ENCODE peak calls at places on chromosomes 5 and 9, in six cellular contexts. One of them, this sample, is unnamed.

GRCh38 chr5:119273391-119273839 is 82.4 kb upstream of the TNFAIP8 start:
- DNase-seq in lower leg skin: no peak
- DNase-seq in ovary: no peak
- DNase-seq in breast epithelium: no peak
- DNase-seq in astrocyte: no peak
- DNase-seq in upper lobe of right lung: peak
- DNase-seq in this sample: no peak

GRCh38 chr9:17319822-17320221 is 185.0 kb downstream of the CNTLN start:
- DNase-seq in breast epithelium: no peak
- DNase-seq in astrocyte: peak
- DNase-seq in ovary: no peak
- DNase-seq in lower leg skin: no peak
- DNase-seq in upper lobe of right lung: no peak
- DNase-seq in this sample: no peak

GRCh38 chr5:179265529-179266290 is 79.6 kb downstream of the ADAMTS2 start:
- DNase-seq in lower leg skin: peak
- DNase-seq in upper lobe of right lung: peak
- DNase-seq in ovary: peak
- DNase-seq in astrocyte: peak
- DNase-seq in breast epithelium: peak
- DNase-seq in this sample: no peak

GRCh38 chr9:87156247-87156646 is 208.9 kb upstream of the GAS1 start:
- DNase-seq in upper lobe of right lung: no peak
- DNase-seq in ovary: no peak
- DNase-seq in astrocyte: no peak
- DNase-seq in lower leg skin: no peak
- DNase-seq in breast epithelium: no peak
- DNase-seq in this sample: no peak

GRCh38 chr5:71703941-71704340 is 15.1 kb upstream of the CARTPT start:
- DNase-seq in upper lobe of right lung: no peak
- DNase-seq in ovary: no peak
- DNase-seq in breast epithelium: no peak
- DNase-seq in astrocyte: no peak
- DNase-seq in lower leg skin: no peak
- DNase-seq in this sample: no peak

GRCh38 chr9:126517751-126518261 is 95.9 kb upstream of the LMX1B start:
- DNase-seq in ovary: no peak
- DNase-seq in lower leg skin: no peak
- DNase-seq in upper lobe of right lung: no peak
- DNase-seq in breast epithelium: no peak
- DNase-seq in astrocyte: no peak
- DNase-seq in this sample: no peak

GRCh38 chr9:124562328-124562727 is 55.1 kb upstream of the NR5A1 start:
- DNase-seq in breast epithelium: no peak
- DNase-seq in upper lobe of right lung: peak
- DNase-seq in ovary: no peak
- DNase-seq in lower leg skin: no peak
- DNase-seq in astrocyte: no peak
- DNase-seq in this sample: no peak

GRCh38 chr5:32153723-32154122 is 20.4 kb downstream of the GOLPH3 start:
- DNase-seq in lower leg skin: no peak
- DNase-seq in breast epithelium: no peak
- DNase-seq in astrocyte: peak
- DNase-seq in ovary: no peak
- DNase-seq in upper lobe of right lung: no peak
- DNase-seq in this sample: no peak

GRCh38 chr9:115209601-115210306 is 91.8 kb upstream of the TNC start:
- DNase-seq in ovary: no peak
- DNase-seq in astrocyte: peak
- DNase-seq in lower leg skin: no peak
- DNase-seq in breast epithelium: no peak
- DNase-seq in upper lobe of right lung: no peak
- DNase-seq in this sample: peak

GRCh38 chr5:125446986-125447385 is 700.5 kb upstream of the ZNF608 start:
- DNase-seq in lower leg skin: no peak
- DNase-seq in ovary: no peak
- DNase-seq in astrocyte: peak
- DNase-seq in upper lobe of right lung: no peak
- DNase-seq in breast epithelium: no peak
- DNase-seq in this sample: no peak

GRCh38 chr5:138258704-138259285 is 15.6 kb downstream of the GFRA3 start:
- DNase-seq in upper lobe of right lung: no peak
- DNase-seq in lower leg skin: no peak
- DNase-seq in breast epithelium: no peak
- DNase-seq in ovary: no peak
- DNase-seq in astrocyte: no peak
- DNase-seq in this sample: no peak

GRCh38 chr9:126860757-126861466 is 473 bp downstream of the ZBTB34 start:
- DNase-seq in lower leg skin: no peak
- DNase-seq in breast epithelium: no peak
- DNase-seq in ovary: no peak
- DNase-seq in upper lobe of right lung: peak
- DNase-seq in astrocyte: no peak
- DNase-seq in this sample: peak

GRCh38 chr9:77978086-77978781 is 53.4 kb downstream of the GNAQ start:
- DNase-seq in upper lobe of right lung: no peak
- DNase-seq in ovary: no peak
- DNase-seq in lower leg skin: no peak
- DNase-seq in breast epithelium: no peak
- DNase-seq in astrocyte: no peak
- DNase-seq in this sample: no peak

GRCh38 chr9:110526426-110526825 is 53.1 kb downstream of the SVEP1 start:
- DNase-seq in lower leg skin: no peak
- DNase-seq in upper lobe of right lung: no peak
- DNase-seq in ovary: no peak
- DNase-seq in breast epithelium: no peak
- DNase-seq in astrocyte: peak
- DNase-seq in this sample: no peak

GRCh38 chr5:43429016-43429415 is 16.8 kb upstream of the CCL28 start:
- DNase-seq in upper lobe of right lung: no peak
- DNase-seq in ovary: no peak
- DNase-seq in breast epithelium: no peak
- DNase-seq in astrocyte: no peak
- DNase-seq in lower leg skin: no peak
- DNase-seq in this sample: no peak

GRCh38 chr5:135434591-135435466 is 12.3 kb downstream of the DCANP1 start:
- DNase-seq in lower leg skin: peak
- DNase-seq in upper lobe of right lung: no peak
- DNase-seq in astrocyte: no peak
- DNase-seq in breast epithelium: no peak
- DNase-seq in ovary: peak
- DNase-seq in this sample: no peak

GRCh38 chr5:127313847-127314473 is 23.4 kb downstream of the MEGF10 start:
- DNase-seq in ovary: peak
- DNase-seq in breast epithelium: peak
- DNase-seq in lower leg skin: peak
- DNase-seq in upper lobe of right lung: peak
- DNase-seq in astrocyte: no peak
- DNase-seq in this sample: peak

GRCh38 chr5:59390074-59390659 is 503.4 kb downstream of the PDE4D start:
- DNase-seq in ovary: no peak
- DNase-seq in astrocyte: no peak
- DNase-seq in lower leg skin: no peak
- DNase-seq in breast epithelium: no peak
- DNase-seq in upper lobe of right lung: no peak
- DNase-seq in this sample: peak

GRCh38 chr9:82271099-82271498 is 282.5 kb downstream of the SPATA31D1 start:
- DNase-seq in upper lobe of right lung: no peak
- DNase-seq in ovary: no peak
- DNase-seq in breast epithelium: no peak
- DNase-seq in lower leg skin: no peak
- DNase-seq in astrocyte: peak
- DNase-seq in this sample: no peak

GRCh38 chr5:136109453-136109852 is 23.2 kb upstream of the SMAD5 start:
- DNase-seq in breast epithelium: no peak
- DNase-seq in ovary: no peak
- DNase-seq in lower leg skin: no peak
- DNase-seq in upper lobe of right lung: no peak
- DNase-seq in astrocyte: no peak
- DNase-seq in this sample: no peak

GRCh38 chr9:23683476-23684095 is 142.5 kb downstream of the ELAVL2 start:
- DNase-seq in lower leg skin: no peak
- DNase-seq in astrocyte: peak
- DNase-seq in upper lobe of right lung: no peak
- DNase-seq in ovary: no peak
- DNase-seq in breast epithelium: no peak
- DNase-seq in this sample: no peak

GRCh38 chr5:145218019-145218418 is 617.1 kb downstream of the PRELID2 start:
- DNase-seq in astrocyte: no peak
- DNase-seq in breast epithelium: no peak
- DNase-seq in lower leg skin: no peak
- DNase-seq in ovary: no peak
- DNase-seq in upper lobe of right lung: no peak
- DNase-seq in this sample: no peak

DNA sequence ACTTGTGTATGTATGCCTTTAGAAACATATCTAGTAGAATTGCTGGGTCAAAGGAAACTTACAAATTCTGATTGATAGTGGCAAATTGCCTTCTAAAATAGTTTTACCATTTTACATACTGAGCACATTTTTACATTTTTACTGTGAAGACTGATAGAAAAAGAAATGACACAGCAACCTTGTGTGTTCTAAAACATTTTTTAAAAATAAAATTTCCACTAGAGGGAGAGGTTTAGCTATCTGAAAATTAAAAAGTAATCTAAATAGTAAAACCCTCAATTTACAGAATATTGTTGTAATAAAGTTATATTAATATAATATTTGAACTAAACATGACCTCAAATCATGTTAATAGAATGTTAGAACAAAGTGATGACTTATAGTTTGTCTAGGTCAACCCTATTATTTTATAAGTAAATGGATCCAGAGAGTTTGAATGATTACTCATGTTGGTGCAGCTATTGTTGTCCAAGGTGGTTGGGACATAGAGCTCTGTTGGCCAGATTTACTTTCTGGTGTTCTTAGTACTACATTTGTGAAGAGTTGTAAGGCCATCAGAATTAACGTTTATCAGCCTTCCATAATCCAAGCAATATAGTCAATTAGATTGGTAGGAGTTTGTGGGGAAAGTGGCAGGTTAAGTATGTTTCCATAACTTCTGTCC is 17.2 kb downstream of the CENPP start:
- DNase-seq in breast epithelium: no peak
- DNase-seq in ovary: no peak
- DNase-seq in astrocyte: peak
- DNase-seq in upper lobe of right lung: no peak
- DNase-seq in lower leg skin: no peak
- DNase-seq in this sample: no peak
- TF ChIP-seq CTCF in breast epithelium: no peak
- TF ChIP-seq CTCF in ovary: peak
- TF ChIP-seq CTCF in astrocyte: no peak
- TF ChIP-seq CTCF in upper lobe of right lung: peak
- TF ChIP-seq CTCF in lower leg skin: no peak
- TF ChIP-seq CTCF in this sample: no peak

DNA sequence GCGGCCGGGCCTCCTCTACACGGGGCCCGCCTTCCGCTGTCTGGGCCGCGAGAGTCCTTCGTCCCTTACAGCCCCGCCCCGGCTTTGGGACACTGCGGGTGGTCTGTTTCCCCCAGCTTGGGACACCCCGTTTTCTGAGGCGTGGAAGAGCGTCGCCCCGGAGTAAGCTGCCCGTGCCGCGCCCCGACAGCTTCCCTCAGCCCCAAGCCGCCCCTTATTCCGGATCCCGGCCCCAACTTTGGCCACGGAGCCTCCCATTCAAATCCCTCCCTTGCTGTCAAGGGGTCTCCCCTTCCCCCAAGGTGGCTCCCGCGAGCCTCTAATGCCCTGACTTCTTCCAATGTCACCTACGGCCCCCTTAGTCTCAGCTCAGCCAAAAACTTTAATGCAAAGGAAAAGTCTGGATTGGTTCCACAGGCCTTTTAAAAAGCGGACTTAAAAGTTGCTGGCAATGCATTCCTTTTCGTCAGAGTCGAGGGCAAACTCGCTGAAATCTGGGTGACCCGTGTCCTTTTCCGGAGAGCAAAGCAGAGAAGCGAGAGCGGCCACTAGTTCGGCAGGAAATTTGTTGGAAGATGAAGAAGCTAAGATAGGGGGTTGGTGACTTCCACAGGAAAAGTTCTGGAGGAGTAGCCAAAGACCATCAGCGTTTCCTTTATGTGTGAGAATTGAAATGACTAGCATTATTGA is 19.9 kb downstream of the EXOSC2 start:
- DNase-seq in breast epithelium: no peak
- DNase-seq in astrocyte: no peak
- DNase-seq in ovary: no peak
- DNase-seq in upper lobe of right lung: no peak
- DNase-seq in lower leg skin: no peak
- DNase-seq in this sample: peak
- TF ChIP-seq CTCF in breast epithelium: no peak
- TF ChIP-seq CTCF in astrocyte: no peak
- TF ChIP-seq CTCF in ovary: no peak
- TF ChIP-seq CTCF in upper lobe of right lung: no peak
- TF ChIP-seq CTCF in lower leg skin: no peak
- TF ChIP-seq CTCF in this sample: peak

DNA sequence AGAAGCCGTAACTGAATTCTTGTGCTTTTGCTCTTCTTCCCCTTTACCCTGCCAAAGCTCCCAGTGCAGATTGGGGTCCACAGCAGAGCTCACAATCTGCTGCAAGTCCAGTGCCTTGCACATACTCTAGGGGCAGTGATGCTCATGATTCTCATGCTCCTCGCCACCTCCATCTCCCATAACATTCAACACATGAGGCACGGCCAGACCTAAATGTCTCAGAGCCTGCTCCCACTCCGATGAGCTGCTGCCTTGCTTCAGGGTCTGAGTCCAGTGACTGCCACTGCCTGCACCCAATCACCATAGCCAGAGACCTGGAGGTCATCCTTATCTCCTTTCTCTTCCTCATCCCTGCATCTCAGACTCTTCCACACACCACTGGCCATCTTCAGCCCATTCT is 10.5 kb downstream of the CSF1R start:
- DNase-seq in breast epithelium: no peak
- DNase-seq in upper lobe of right lung: no peak
- DNase-seq in ovary: no peak
- DNase-seq in lower leg skin: peak
- DNase-seq in astrocyte: no peak
- DNase-seq in this sample: no peak
- TF ChIP-seq CTCF in breast epithelium: no peak
- TF ChIP-seq CTCF in upper lobe of right lung: no peak
- TF ChIP-seq CTCF in ovary: no peak
- TF ChIP-seq CTCF in lower leg skin: no peak
- TF ChIP-seq CTCF in astrocyte: no peak
- TF ChIP-seq CTCF in this sample: peak

GRCh38 chr5:123365163-123365562 is 58.0 kb downstream of the CEP120 start:
- DNase-seq in ovary: no peak
- DNase-seq in upper lobe of right lung: no peak
- DNase-seq in lower leg skin: no peak
- DNase-seq in breast epithelium: no peak
- DNase-seq in astrocyte: no peak
- DNase-seq in this sample: no peak

GRCh38 chr5:123364443-123364842 is 58.8 kb downstream of the CEP120 start:
- DNase-seq in astrocyte: no peak
- DNase-seq in lower leg skin: no peak
- DNase-seq in breast epithelium: no peak
- DNase-seq in upper lobe of right lung: no peak
- DNase-seq in ovary: no peak
- DNase-seq in this sample: no peak

GRCh38 chr5:123369371-123369968 is 53.7 kb downstream of the CEP120 start:
- DNase-seq in breast epithelium: no peak
- DNase-seq in lower leg skin: no peak
- DNase-seq in ovary: no peak
- DNase-seq in astrocyte: no peak
- DNase-seq in upper lobe of right lung: no peak
- DNase-seq in this sample: no peak

GRCh38 chr5:123371575-123372179 is 51.5 kb downstream of the CEP120 start:
- DNase-seq in lower leg skin: peak
- DNase-seq in ovary: peak
- DNase-seq in breast epithelium: no peak
- DNase-seq in astrocyte: no peak
- DNase-seq in upper lobe of right lung: peak
- DNase-seq in this sample: no peak

GRCh38 chr5:123367739-123368138 is 55.5 kb downstream of the CEP120 start:
- DNase-seq in lower leg skin: no peak
- DNase-seq in ovary: no peak
- DNase-seq in upper lobe of right lung: no peak
- DNase-seq in astrocyte: peak
- DNase-seq in breast epithelium: no peak
- DNase-seq in this sample: no peak
- TF ChIP-seq CTCF in lower leg skin: no peak
- TF ChIP-seq CTCF in ovary: peak
- TF ChIP-seq CTCF in upper lobe of right lung: peak
- TF ChIP-seq CTCF in astrocyte: peak
- TF ChIP-seq CTCF in breast epithelium: no peak
- TF ChIP-seq CTCF in this sample: peak

This sample was measured in GM13977.